ENCODE peak calls at places on chromosomes 3 and 15, in eight cellular contexts. C, B, O, E, I, V, T and Y are unnamed samples.

GRCh38 chr3:68666409-68667193 is 265.7 kb downstream of the TAFA4 start:
- DNase-seq in C (no peak), B (no peak), O (peak; percentile 78), E (no peak), I (no peak), V (no peak), T (peak; percentile 44), Y (no peak)

GRCh38 chr15:74844319-74845207 is 1.6 kb upstream of the ULK3 start:
- DNase-seq in C (no peak), B (no peak), O (no peak), E (no peak), I (no peak), V (no peak), T (no peak), Y (no peak)

GRCh38 chr15:52464478-52464877 is 64.2 kb downstream of the MYO5A start:
- DNase-seq in C (no peak), B (no peak), O (no peak), E (no peak), I (no peak), V (no peak), T (no peak), Y (no peak)

GRCh38 chr15:20272422-20273184 is 269.0 kb downstream of the GOLGA6L6 start:
- DNase-seq in C (no peak), B (no peak), O (no peak), E (no peak), I (no peak), V (no peak), T (no peak), Y (no peak)

GRCh38 chr3:177110308-177111254 is 86.7 kb downstream of the TBL1XR1 start:
- DNase-seq in C (no peak), B (no peak), O (no peak), E (no peak), I (no peak), V (no peak), T (no peak), Y (no peak)

GRCh38 chr15:47715402-47715801 is 1.9 kb upstream of the SEMA6D start:
- DNase-seq in C (no peak), B (no peak), O (no peak), E (no peak), I (no peak), V (peak; percentile 36), T (no peak), Y (no peak)

GRCh38 chr3:13134166-13134878 is 61.1 kb upstream of the IQSEC1 start:
- DNase-seq in C (no peak), B (no peak), O (no peak), E (no peak), I (peak; percentile 42), V (no peak), T (no peak), Y (no peak)

GRCh38 chr3:107669669-107670068 is 146.9 kb downstream of the BBX start:
- DNase-seq in C (no peak), B (no peak), O (no peak), E (no peak), I (no peak), V (no peak), T (no peak), Y (no peak)

GRCh38 chr3:118543823-118544222 is 490.8 kb downstream of the IGSF11 start:
- DNase-seq in C (no peak), B (no peak), O (no peak), E (no peak), I (no peak), V (no peak), T (no peak), Y (no peak)

GRCh38 chr15:49168026-49168425 is 2.0 kb upstream of the GALK2 start:
- DNase-seq in C (no peak), B (no peak), O (no peak), E (no peak), I (no peak), V (no peak), T (no peak), Y (no peak)

GRCh38 chr3:42535981-42536784 is 33.7 kb downstream of the VIPR1 start:
- DNase-seq in C (peak; percentile 63), B (peak; percentile 30), O (peak; percentile 62), E (peak; percentile 15), I (no peak), V (no peak), T (peak; percentile 21), Y (no peak)

GRCh38 chr15:65583701-65584100 is 27.2 kb downstream of the INTS14 start:
- DNase-seq in C (peak; percentile 57), B (peak; percentile 11), O (no peak), E (peak; percentile 76), I (no peak), V (no peak), T (no peak), Y (no peak)

GRCh38 chr15:79994651-79995050 is 23.7 kb upstream of the BCL2A1 start:
- DNase-seq in C (no peak), B (no peak), O (peak; percentile 17), E (peak; percentile 80), I (no peak), V (no peak), T (peak; percentile 84), Y (no peak)

GRCh38 chr3:192851821-192852352 is 65.8 kb downstream of the MB21D2 start:
- DNase-seq in C (peak; percentile 59), B (no peak), O (peak; percentile 98), E (peak; percentile 99), I (peak; percentile 82), V (no peak), T (peak; percentile 93), Y (no peak)

GRCh38 chr3:124119056-124119721 is 127.3 kb upstream of the ROPN1 start:
- DNase-seq in C (no peak), B (no peak), O (no peak), E (peak; percentile 85), I (no peak), V (no peak), T (no peak), Y (peak; percentile 54)

GRCh38 chr15:98823012-98823458 is 174.7 kb downstream of the IGF1R start:
- DNase-seq in C (peak; percentile 81), B (no peak), O (peak; percentile 28), E (peak; percentile 87), I (no peak), V (no peak), T (peak; percentile 44), Y (peak; percentile 58)

GRCh38 chr3:197333901-197334639 is 35.7 kb upstream of the DLG1 start:
- DNase-seq in C (no peak), B (no peak), O (no peak), E (peak; percentile 41), I (no peak), V (no peak), T (no peak), Y (no peak)

GRCh38 chr3:8416965-8417364 is 84.7 kb upstream of the LMCD1 start:
- DNase-seq in C (peak; percentile 47), B (no peak), O (peak; percentile 62), E (peak; percentile 7), I (peak; percentile 58), V (no peak), T (peak; percentile 31), Y (no peak)

GRCh38 chr15:25181290-25182097 is 226.7 kb downstream of the SNRPN start:
- DNase-seq in C (no peak), B (no peak), O (no peak), E (no peak), I (peak; percentile 25), V (no peak), T (no peak), Y (no peak)

GRCh38 chr15:80695911-80696651 is 971 bp downstream of the ABHD17C start:
- DNase-seq in C (peak; percentile 66), B (no peak), O (peak; percentile 53), E (peak; percentile 56), I (no peak), V (no peak), T (peak; percentile 58), Y (no peak)

GRCh38 chr15:59997070-59997701 is 6.9 kb upstream of the FOXB1 start:
- DNase-seq in C (peak; percentile 69), B (peak; percentile 54), O (no peak), E (peak; percentile 33), I (no peak), V (peak; percentile 47), T (peak; percentile 38), Y (no peak)

GRCh38 chr15:51736069-51736468 is 1.4 kb downstream of the LYSMD2 start:
- DNase-seq in C (peak; percentile 18), B (no peak), O (peak; percentile 56), E (no peak), I (no peak), V (no peak), T (no peak), Y (no peak)

GRCh38 chr3:197394464-197395321 is 96.3 kb upstream of the DLG1 start:
- DNase-seq in C (peak; percentile 15), B (peak; percentile 52), O (peak; percentile 100), E (peak; percentile 100), I (no peak), V (no peak), T (peak; percentile 100), Y (peak; percentile 100)

GRCh38 chr3:31173118-31173718 is 278.8 kb upstream of the GADL1 start:
- DNase-seq in C (no peak), B (no peak), O (no peak), E (no peak), I (no peak), V (no peak), T (no peak), Y (no peak)

GRCh38 chr15:95182081-95182480 is 950.7 kb downstream of the MCTP2 start:
- DNase-seq in C (no peak), B (no peak), O (no peak), E (no peak), I (no peak), V (no peak), T (no peak), Y (no peak)

GRCh38 chr3:38133557-38134405 is 3.1 kb downstream of the ACAA1 start:
- DNase-seq in C (no peak), B (no peak), O (no peak), E (peak; percentile 48), I (peak; percentile 85), V (no peak), T (peak; percentile 37), Y (no peak)

GRCh38 chr15:29612096-29612495 is 210.2 kb downstream of the TJP1 start:
- DNase-seq in C (no peak), B (no peak), O (peak; percentile 12), E (peak; percentile 85), I (no peak), V (no peak), T (no peak), Y (peak; percentile 87)

GRCh38 chr3:46565607-46566039 is 479 bp downstream of the LRRC2 start:
- DNase-seq in C (no peak), B (no peak), O (no peak), E (no peak), I (peak; percentile 58), V (no peak), T (no peak), Y (no peak)

GRCh38 chr3:138051946-138052802 is 42.2 kb downstream of the CLDN18 start:
- DNase-seq in C (peak; percentile 57), B (no peak), O (peak; percentile 67), E (peak; percentile 65), I (no peak), V (peak; percentile 9), T (peak; percentile 32), Y (no peak)

GRCh38 chr15:44443515-44443914 is 16.1 kb downstream of the CTDSPL2 start:
- DNase-seq in C (no peak), B (no peak), O (no peak), E (no peak), I (no peak), V (no peak), T (no peak), Y (no peak)

GRCh38 chr15:69997701-69998273 is 99.9 kb downstream of the TLE3 start:
- DNase-seq in C (peak; percentile 34), B (no peak), O (peak; percentile 56), E (peak; percentile 68), I (no peak), V (peak; percentile 58), T (peak; percentile 14), Y (no peak)

GRCh38 chr15:61598655-61599054 is 369.6 kb upstream of the RORA start:
- DNase-seq in C (no peak), B (no peak), O (no peak), E (no peak), I (no peak), V (peak; percentile 79), T (no peak), Y (no peak)

GRCh38 chr3:127411083-127411727 is 123.4 kb upstream of the PRR20G start:
- DNase-seq in C (no peak), B (no peak), O (no peak), E (no peak), I (no peak), V (peak; percentile 38), T (no peak), Y (no peak)

GRCh38 chr3:186320862-186321568 is 41.0 kb downstream of the DGKG start:
- DNase-seq in C (no peak), B (no peak), O (peak; percentile 46), E (peak; percentile 87), I (no peak), V (peak; percentile 8), T (peak; percentile 93), Y (no peak)